ENCODE peak calls at places on chromosomes 12 and 14, in four cellular contexts. F is foreskin fibroblast, X is natural killer cell, P is non-pigmented ciliary epithelial cell. O is an unnamed sample.

GRCh38 chr12:5168148-5168547 is 124.5 kb downstream of the KCNA5 start:
- DNase-seq in F (no peak), X (no peak), P (no peak), O (no peak)

GRCh38 chr14:102949062-102949800 is 26.8 kb downstream of the AMN start:
- DNase-seq in F (peak; percentile 65), X (no peak), P (no peak), O (no peak)

GRCh38 chr12:118682656-118683055 is 298.7 kb upstream of the SRRM4 start:
- DNase-seq in F (no peak), X (no peak), P (no peak), O (no peak)

GRCh38 chr12:94225506-94225905 is 77.1 kb downstream of the PLXNC1 start:
- DNase-seq in F (no peak), X (no peak), P (no peak), O (no peak)

GRCh38 chr12:31471823-31472222 is 119.1 kb downstream of the DENND5B start:
- DNase-seq in F (no peak), X (no peak), P (no peak), O (no peak)

GRCh38 chr14:104604461-104605449 is at the start of gene TMEM179:
- DNase-seq in F (no peak), X (no peak), P (no peak), O (no peak)

GRCh38 chr14:94936411-94936892 is 166.5 kb upstream of the GSC start:
- DNase-seq in F (peak; percentile 7), X (no peak), P (no peak), O (no peak)

GRCh38 chr14:105207460-105207901 is 26.4 kb upstream of the NUDT14 start:
- DNase-seq in F (no peak), X (no peak), P (no peak), O (no peak)

GRCh38 chr12:51270067-51270846 is at the start of gene SMAGP:
- DNase-seq in F (peak; percentile 61), X (peak; percentile 50), P (no peak), O (peak; percentile 22)

GRCh38 chr14:61866932-61867920 is 105.0 kb downstream of the SNAPC1 start:
- DNase-seq in F (no peak), X (no peak), P (no peak), O (no peak)

GRCh38 chr12:5293773-5294172 is 138.1 kb upstream of the NTF3 start:
- DNase-seq in F (no peak), X (no peak), P (no peak), O (no peak)

GRCh38 chr12:20436367-20436766 is 68.0 kb downstream of the PDE3A start:
- DNase-seq in F (no peak), X (no peak), P (no peak), O (no peak)

GRCh38 chr14:27002179-27002578 is 404.3 kb upstream of the NOVA1 start:
- DNase-seq in F (no peak), X (no peak), P (no peak), O (no peak)

GRCh38 chr12:2877959-2878732 is 1.1 kb downstream of the RHNO1 start:
- DNase-seq in F (peak; percentile 41), X (no peak), P (no peak), O (no peak)

GRCh38 chr14:31881531-31882310 is 195.4 kb upstream of the ARHGAP5 start:
- DNase-seq in F (peak; percentile 31), X (no peak), P (no peak), O (no peak)

GRCh38 chr14:68982581-68982980 is 3.5 kb upstream of the ACTN1 start:
- DNase-seq in F (no peak), X (no peak), P (no peak), O (no peak)

GRCh38 chr14:61258985-61259384 is 22.2 kb downstream of the TMEM30B start:
- DNase-seq in F (peak; percentile 84), X (no peak), P (no peak), O (no peak)

GRCh38 chr12:95608252-95609033 is 57.2 kb upstream of the USP44 start:
- DNase-seq in F (peak; percentile 76), X (no peak), P (no peak), O (no peak)

GRCh38 chr12:25319233-25319984 is 68.7 kb upstream of the KRAS start:
- DNase-seq in F (no peak), X (no peak), P (no peak), O (no peak)

GRCh38 chr14:99790201-99790977 is 2.8 kb upstream of the EML1 start:
- DNase-seq in F (no peak), X (no peak), P (no peak), O (no peak)

GRCh38 chr14:68395585-68395984 is 397.3 kb downstream of the ZFP36L1 start:
- DNase-seq in F (peak; percentile 95), X (no peak), P (no peak), O (no peak)

GRCh38 chr14:35046751-35047536 is 872 bp downstream of the FAM177A1 start:
- DNase-seq in F (no peak), X (no peak), P (no peak), O (no peak)

GRCh38 chr12:106791531-106791930 is 17.0 kb downstream of the RIC8B start:
- DNase-seq in F (no peak), X (no peak), P (no peak), O (no peak)

GRCh38 chr12:57822392-57823130 is 4.0 kb upstream of the AVIL start:
- DNase-seq in F (no peak), X (no peak), P (no peak), O (no peak)

GRCh38 chr12:97306121-97306520 is 156.5 kb upstream of the RMST start:
- DNase-seq in F (no peak), X (no peak), P (no peak), O (no peak)

GRCh38 chr12:106131671-106132070 is 7.1 kb downstream of the NUAK1 start:
- DNase-seq in F (peak; percentile 41), X (no peak), P (no peak), O (no peak)

GRCh38 chr14:35383569-35384385 is 20.8 kb downstream of the NFKBIA start:
- DNase-seq in F (no peak), X (no peak), P (no peak), O (no peak)

GRCh38 chr14:59267046-59267445 is 78.6 kb downstream of the DAAM1 start:
- DNase-seq in F (no peak), X (no peak), P (no peak), O (no peak)

GRCh38 chr14:58297412-58297761 is 968 bp upstream of the ARID4A start:
- DNase-seq in F (peak; percentile 18), X (no peak), P (no peak), O (peak; percentile 32)

O was measured in LNCaP clone FGC.